ENCODE peak calls at places on chromosomes 11 and 22, in eight cellular contexts. H, K, D, B, A, E, N and Y are unnamed samples. For H3K4me1, the result is how much of the 10 kb centered on the place peaks cover.

GRCh38 chr11:7518811-7519562 is 5.2 kb downstream of the PPFIBP2 start:
- DNase-seq in H (no peak), K (no peak), D (no peak), B (no peak), A (no peak), E (no peak), N (no peak), Y (no peak)

GRCh38 chr11:78688460-78688859 is 113.8 kb upstream of the NARS2 start:
- DNase-seq in H (no peak), K (no peak), D (no peak), B (no peak), A (no peak), E (no peak), N (no peak), Y (no peak)

GRCh38 chr11:131744847-131745246 is 374.4 kb downstream of the NTM start:
- DNase-seq in H (no peak), K (no peak), D (no peak), B (no peak), A (no peak), E (no peak), N (no peak), Y (no peak)

GRCh38 chr11:132960273-132960672 is 572.0 kb downstream of the OPCML start:
- DNase-seq in H (no peak), K (no peak), D (no peak), B (no peak), A (no peak), E (no peak), N (no peak), Y (no peak)

GRCh38 chr11:27514558-27514957 is 8.0 kb upstream of the LIN7C start:
- DNase-seq in H (no peak), K (peak), D (no peak), B (no peak), A (no peak), E (no peak), N (no peak), Y (no peak)

GRCh38 chr11:112589132-112589531 is 328.5 kb upstream of the PLET1 start:
- DNase-seq in H (no peak), K (no peak), D (no peak), B (no peak), A (no peak), E (no peak), N (peak), Y (no peak)

GRCh38 chr11:1072821-1073231 is 1.8 kb upstream of the MUC2 start:
- DNase-seq in H (peak), K (no peak), D (no peak), B (no peak), A (peak), E (no peak), N (no peak), Y (no peak)

GRCh38 chr22:37750596-37751162 is 53.8 kb downstream of the TRIOBP start:
- DNase-seq in H (no peak), K (no peak), D (no peak), B (no peak), A (no peak), E (no peak), N (no peak), Y (no peak)

GRCh38 chr22:29306830-29307657 is 594 bp downstream of the GAS2L1 start:
- DNase-seq in H (peak), K (peak), D (peak), B (peak), A (peak), E (peak), N (peak), Y (peak)

GRCh38 chr11:7020183-7020917 is at the start of the genes NLRP14 and ZNF214:
- DNase-seq in H (peak), K (peak), D (peak), B (peak), A (peak), E (peak), N (peak), Y (peak)

GRCh38 chr22:21044931-21045584 is 688 bp upstream of the LRRC74B start:
- DNase-seq in H (peak), K (peak), D (no peak), B (no peak), A (no peak), E (no peak), N (no peak), Y (no peak)

GRCh38 chr22:23230348-23231068 is 50.2 kb downstream of the BCR start:
- DNase-seq in H (peak), K (no peak), D (no peak), B (no peak), A (no peak), E (no peak), N (no peak), Y (no peak)

GRCh38 chr11:128733440-128734115 is 39.7 kb downstream of the FLI1 start:
- DNase-seq in H (no peak), K (no peak), D (no peak), B (no peak), A (no peak), E (no peak), N (no peak), Y (no peak)

GRCh38 chr22:44848296-44848741 is 95.9 kb downstream of the ARHGAP8 start:
- DNase-seq in H (no peak), K (no peak), D (no peak), B (no peak), A (no peak), E (no peak), N (no peak), Y (no peak)

GRCh38 chr11:47104337-47104950 is 72.2 kb downstream of the ARFGAP2 start:
- DNase-seq in H (no peak), K (no peak), D (no peak), B (no peak), A (no peak), E (no peak), N (no peak), Y (no peak)

GRCh38 chr22:40189979-40190378 is 12.3 kb downstream of the TNRC6B start:
- DNase-seq in H (no peak), K (no peak), D (no peak), B (no peak), A (no peak), E (no peak), N (no peak), Y (no peak)

GRCh38 chr11:70120674-70121073 is 42.6 kb downstream of the ANO1 start:
- DNase-seq in H (no peak), K (no peak), D (no peak), B (no peak), A (no peak), E (no peak), N (no peak), Y (no peak)

GRCh38 chr11:88358040-88358431 is 20.5 kb upstream of the CTSC start:
- DNase-seq in H (no peak), K (no peak), D (no peak), B (no peak), A (no peak), E (no peak), N (no peak), Y (no peak)

GRCh38 chr22:42434283-42434682 is 2.1 kb upstream of the NFAM1 start:
- DNase-seq in H (no peak), K (no peak), D (no peak), B (peak), A (peak), E (peak), N (no peak), Y (no peak)

GRCh38 chr22:17700778-17701177 is 62.2 kb downstream of the BCL2L13 start:
- DNase-seq in H (no peak), K (no peak), D (no peak), B (no peak), A (no peak), E (no peak), N (no peak), Y (no peak)

GRCh38 chr11:125373426-125374391 is 122.4 kb downstream of the FEZ1 start:
- DNase-seq in H (peak), K (no peak), D (no peak), B (no peak), A (no peak), E (no peak), N (no peak), Y (no peak)

GRCh38 chr11:1299621-1300020 is 9.8 kb downstream of the TOLLIP start:
- DNase-seq in H (peak), K (peak), D (peak), B (peak), A (peak), E (peak), N (peak), Y (no peak)

GRCh38 chr11:22342599-22343138 is 4.5 kb downstream of the SLC17A6 start:
- DNase-seq in H (no peak), K (no peak), D (no peak), B (no peak), A (no peak), E (no peak), N (no peak), Y (no peak)

GRCh38 chr11:35242412-35242811 is 103.4 kb downstream of the CD44 start:
- DNase-seq in H (no peak), K (no peak), D (no peak), B (no peak), A (no peak), E (no peak), N (no peak), Y (no peak)

GRCh38 chr11:105789579-105789978 is 179.7 kb downstream of the GRIA4 start:
- DNase-seq in H (no peak), K (no peak), D (no peak), B (no peak), A (no peak), E (no peak), N (no peak), Y (no peak)

GRCh38 chr11:15621565-15621964 is 506.8 kb downstream of the INSC start:
- DNase-seq in H (no peak), K (peak), D (no peak), B (no peak), A (no peak), E (no peak), N (no peak), Y (no peak)

GRCh38 chr11:102256251-102256650 is 61.0 kb upstream of the BIRC3 start:
- DNase-seq in H (no peak), K (no peak), D (no peak), B (no peak), A (no peak), E (no peak), N (no peak), Y (no peak)

GRCh38 chr11:117084992-117085391 is 13.2 kb downstream of the SIK3 start:
- DNase-seq in H (no peak), K (no peak), D (no peak), B (no peak), A (no peak), E (no peak), N (no peak), Y (no peak)
- H3K4me1 ChIP-seq in H (under half), K (under half), D (under half), B (under half), A (under half), E (under half), N (under half), Y (under half)

GRCh38 chr11:114553642-114554041 is 6.0 kb downstream of the NXPE1 start:
- DNase-seq in H (no peak), K (no peak), D (no peak), B (no peak), A (no peak), E (no peak), N (no peak), Y (no peak)
- TF ChIP-seq POLR2A in H (no peak), K (no peak), D (no peak), B (no peak), A (no peak), E (no peak), N (no peak), Y (no peak)

GRCh38 chr11:62535802-62536201 is 10.8 kb downstream of the AHNAK start:
- DNase-seq in H (no peak), K (no peak), D (no peak), B (no peak), A (no peak), E (no peak), N (no peak), Y (no peak)
- H3K4me1 ChIP-seq in H (under half), K (under half), D (under half), B (under half), A (half or more), E (under half), N (under half), Y (half or more)

DNA sequence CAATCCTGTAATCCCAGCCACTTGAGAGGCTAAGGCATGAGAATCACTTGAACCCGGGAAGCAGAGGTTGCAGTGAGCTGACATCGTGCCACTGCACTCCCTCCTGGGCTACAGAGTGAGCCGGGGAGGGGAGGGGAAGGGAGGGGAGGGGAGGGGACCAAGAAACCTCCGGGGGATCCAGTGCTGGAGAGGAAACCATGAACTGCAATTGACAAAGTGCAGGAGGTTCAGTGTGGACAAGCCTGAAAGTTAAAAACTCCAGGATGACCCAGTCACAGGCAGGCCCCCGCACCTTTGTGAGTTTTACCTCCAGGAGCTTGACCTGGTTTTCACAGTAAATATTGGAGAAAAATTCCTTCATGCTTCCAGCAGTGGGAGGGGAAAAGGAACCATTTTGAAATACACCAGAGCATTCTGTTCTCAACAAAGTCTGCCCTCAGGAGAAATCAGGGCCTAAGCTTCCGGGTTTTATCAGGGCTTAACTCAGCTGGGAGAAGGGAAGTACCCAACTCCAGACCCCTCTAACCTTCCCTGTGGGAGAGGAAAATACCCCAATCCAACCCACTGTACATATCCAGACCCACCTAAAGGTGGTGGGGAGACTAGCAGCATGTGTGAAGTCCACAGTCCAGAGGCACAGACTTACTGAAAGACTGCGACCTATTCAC is 15.5 kb upstream of the ZFTA start:
- DNase-seq in H (no peak), K (no peak), D (no peak), B (no peak), A (no peak), E (no peak), N (no peak), Y (no peak)
- TF ChIP-seq POLR2A in H (no peak), K (no peak), D (no peak), B (no peak), A (no peak), E (no peak), N (no peak), Y (no peak)

GRCh38 chr22:46086577-46087335 is 63.6 kb upstream of the PPARA start:
- DNase-seq in H (peak), K (no peak), D (peak), B (no peak), A (peak), E (peak), N (no peak), Y (peak)

GRCh38 chr22:46089426-46090041 is 60.8 kb upstream of the PPARA start:
- DNase-seq in H (peak), K (no peak), D (peak), B (no peak), A (peak), E (peak), N (peak), Y (peak)

GRCh38 chr22:46087336-46087690 is 63.0 kb upstream of the PPARA start:
- DNase-seq in H (no peak), K (no peak), D (no peak), B (no peak), A (no peak), E (no peak), N (no peak), Y (no peak)

GRCh38 chr22:46088541-46089311 is 61.6 kb upstream of the PPARA start:
- DNase-seq in H (peak), K (peak), D (peak), B (no peak), A (peak), E (peak), N (peak), Y (peak)

DNA sequence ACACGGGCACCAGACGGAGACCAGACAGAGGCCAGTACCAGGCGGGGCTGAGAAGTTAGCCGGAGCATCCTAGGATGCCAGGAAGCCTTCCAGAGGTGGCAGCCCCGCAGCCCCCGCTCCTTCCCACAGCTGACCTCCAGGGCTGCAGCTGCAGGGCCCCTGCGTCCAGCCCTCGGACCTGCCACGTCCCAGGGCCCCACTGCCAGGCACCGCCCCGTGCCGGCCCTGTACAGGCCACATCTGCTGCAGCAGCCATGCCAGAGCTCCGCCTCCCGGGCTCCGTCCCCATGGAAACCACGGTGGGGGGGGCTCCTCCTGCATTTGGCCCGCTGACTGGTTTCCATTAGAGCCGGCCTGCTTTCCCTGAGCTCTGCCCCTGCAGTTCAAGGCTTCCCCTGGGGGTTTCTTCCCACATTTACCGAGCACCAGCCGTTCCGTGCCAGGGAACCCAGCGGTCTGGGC is 62.5 kb upstream of the PPARA start:
- DNase-seq in H (peak), K (peak), D (peak), B (peak), A (peak), E (peak), N (peak), Y (peak)
- H3K4me1 ChIP-seq in H (half or more), K (half or more), D (half or more), B (half or more), A (half or more), E (half or more), N (half or more), Y (under half)

GRCh38 chr22:19097518-19097917 is 24.7 kb downstream of the DGCR2 start:
- DNase-seq in H (no peak), K (peak), D (no peak), B (no peak), A (peak), E (no peak), N (no peak), Y (no peak)

GRCh38 chr22:19094393-19094997 is 27.7 kb downstream of the DGCR2 start:
- DNase-seq in H (no peak), K (no peak), D (no peak), B (no peak), A (no peak), E (no peak), N (no peak), Y (no peak)

GRCh38 chr22:19092725-19093124 is 29.5 kb downstream of the DGCR2 start:
- DNase-seq in H (no peak), K (no peak), D (no peak), B (no peak), A (no peak), E (no peak), N (no peak), Y (no peak)

GRCh38 chr22:19096555-19096954 is 25.7 kb downstream of the DGCR2 start:
- DNase-seq in H (no peak), K (no peak), D (no peak), B (no peak), A (peak), E (no peak), N (no peak), Y (no peak)

DNA sequence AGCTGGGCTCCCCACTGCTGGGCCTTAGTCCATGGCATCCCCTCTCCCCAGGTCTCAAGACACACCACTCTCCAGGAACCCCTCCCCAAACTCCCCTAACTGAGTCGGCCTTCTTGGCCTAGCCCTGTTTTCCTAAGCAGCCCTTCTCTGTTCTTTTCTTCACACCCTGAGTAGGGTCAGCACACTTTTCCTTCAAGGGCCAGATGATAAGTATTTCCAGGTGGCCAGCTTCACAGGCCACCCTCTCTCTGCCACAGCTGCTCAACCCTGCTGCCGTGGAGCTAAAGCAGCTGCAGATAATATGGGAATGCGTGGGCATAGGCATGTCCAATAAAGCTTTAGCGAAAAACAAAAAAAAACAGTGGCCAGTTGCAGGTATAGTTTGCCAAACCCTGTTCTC is 24.1 kb downstream of the DGCR2 start:
- DNase-seq in H (no peak), K (peak), D (no peak), B (no peak), A (peak), E (no peak), N (no peak), Y (no peak)
- TF ChIP-seq POLR2A in H (no peak), K (no peak), D (no peak), B (no peak), A (no peak), E (no peak), N (no peak), Y (no peak)